ENCODE peak calls at places on chromosomes 16 and 17, in five cellular contexts. M is CD4-positive, alpha-beta memory T cell; Y is activated T-cell treated with anti-CD3 and anti-CD28 coated beads for 1 hour; P is stimulated activated CD4-positive, alpha-beta T cell treated with anti-CD3 and anti-CD28 coated beads, Interleukin-1b, Interleukin-23, amount 100 ng/mL, for 1 hour; L is NCI-H1105. H is an unnamed sample.
A peak's percentile ranks its signal among the peaks of the same experiment; 100 is the strongest.

GRCh38 chr17:32310927-32311568 is 30.9 kb downstream of the C17orf75 start:
- DNase-seq in M (no peak), Y (no peak), P (no peak), L (no peak), H (peak; percentile 15)

GRCh38 chr17:27634781-27635180 is 3.8 kb downstream of the LGALS9 start:
- DNase-seq in M (no peak), Y (no peak), P (no peak), L (no peak), H (no peak)

GRCh38 chr16:9874233-9874632 is 308.0 kb downstream of the GRIN2A start:
- DNase-seq in M (no peak), Y (no peak), P (no peak), L (no peak), H (no peak)

GRCh38 chr17:57619061-57619937 is 125.8 kb downstream of the CCDC182 start:
- DNase-seq in M (no peak), Y (no peak), P (no peak), L (no peak), H (no peak)

GRCh38 chr17:39676198-39676819 is 8.1 kb downstream of the PNMT start:
- DNase-seq in M (peak; percentile 54), Y (no peak), P (no peak), L (peak; percentile 12), H (peak; percentile 73)

GRCh38 chr16:12319464-12320030 is 343.0 kb downstream of the SNX29 start:
- DNase-seq in M (no peak), Y (no peak), P (no peak), L (peak; percentile 85), H (peak; percentile 86)

GRCh38 chr16:25134306-25134705 is 22.8 kb downstream of the LCMT1 start:
- DNase-seq in M (no peak), Y (no peak), P (no peak), L (no peak), H (no peak)

GRCh38 chr16:84785843-84786538 is 33.8 kb upstream of the CRISPLD2 start:
- DNase-seq in M (no peak), Y (no peak), P (no peak), L (peak; percentile 71), H (peak; percentile 60)

GRCh38 chr16:88561485-88562369 is 8.5 kb upstream of the ZC3H18 start:
- DNase-seq in M (peak; percentile 50), Y (peak; percentile 48), P (peak; percentile 32), L (peak; percentile 1), H (peak; percentile 2)

GRCh38 chr16:11039726-11040125 is 95.4 kb downstream of the CLEC16A start:
- DNase-seq in M (no peak), Y (no peak), P (no peak), L (no peak), H (no peak)

GRCh38 chr17:39199673-39199985 is 454 bp upstream of the RPL19 start:
- DNase-seq in M (no peak), Y (no peak), P (no peak), L (peak; percentile 39), H (no peak)

GRCh38 chr17:71224824-71225575 is 895.8 kb upstream of the SOX9 start:
- DNase-seq in M (no peak), Y (no peak), P (no peak), L (peak; percentile 57), H (peak; percentile 78)

GRCh38 chr16:75203667-75204409 is 3.1 kb downstream of the CTRB2 start:
- DNase-seq in M (no peak), Y (no peak), P (no peak), L (no peak), H (no peak)

GRCh38 chr17:75731086-75731715 is 9.9 kb downstream of the ITGB4 start:
- DNase-seq in M (no peak), Y (no peak), P (no peak), L (no peak), H (no peak)

GRCh38 chr16:14300631-14301149 is 229.6 kb downstream of the MRTFB start:
- DNase-seq in M (peak; percentile 25), Y (peak; percentile 9), P (no peak), L (peak; percentile 35), H (peak; percentile 68)

GRCh38 chr16:53121666-53122065 is 66.9 kb downstream of the CHD9 start:
- DNase-seq in M (no peak), Y (no peak), P (no peak), L (no peak), H (no peak)

GRCh38 chr17:81016575-81016974 is 18.4 kb upstream of the BAIAP2 start:
- DNase-seq in M (no peak), Y (no peak), P (no peak), L (no peak), H (no peak)

GRCh38 chr17:56309897-56310296 is 156.6 kb downstream of the ANKFN1 start:
- DNase-seq in M (no peak), Y (no peak), P (no peak), L (no peak), H (no peak)

GRCh38 chr17:72640415-72641165 is 451.9 kb downstream of the SLC39A11 start:
- DNase-seq in M (no peak), Y (no peak), P (no peak), L (no peak), H (peak; percentile 10)

GRCh38 chr17:69723741-69724140 is 309.2 kb downstream of the MAP2K6 start:
- DNase-seq in M (no peak), Y (no peak), P (no peak), L (no peak), H (no peak)

GRCh38 chr16:11497851-11498289 is 88.8 kb downstream of the LITAF start:
- DNase-seq in M (no peak), Y (no peak), P (no peak), L (no peak), H (peak; percentile 76)

GRCh38 chr16:66970775-66971725 is 10.0 kb downstream of the CES3 start:
- DNase-seq in M (no peak), Y (no peak), P (no peak), L (no peak), H (no peak)

GRCh38 chr16:4477966-4478365 is 1.8 kb downstream of the HMOX2 start:
- DNase-seq in M (no peak), Y (no peak), P (no peak), L (no peak), H (peak; percentile 7)

H was measured in DMS79 treated with DMSO at 0.1 percent for 48 hours.